ENCODE peak calls at places on chromosomes 6 and 20, in six cellular contexts. M is uterus, O is fibroblast of pulmonary artery, P is tibial artery, X is left ventricle myocardium inferior, N is prostate gland. V is an unnamed sample.

GRCh38 chr6:148746363-148747144 is at the start of gene UST:
- DNase-seq in P (peak), N (peak), X (peak), M (peak), O (peak), V (peak)

GRCh38 chr6:92892626-92893025 is 526.7 kb downstream of the EPHA7 start:
- DNase-seq in O (no peak), N (no peak), M (no peak), P (no peak), X (no peak), V (no peak)

GRCh38 chr20:32621914-32622584 is 36.9 kb upstream of the NOL4L start:
- DNase-seq in X (no peak), N (no peak), O (no peak), P (no peak), M (no peak), V (no peak)

GRCh38 chr20:42483694-42484303 is 705.9 kb downstream of the PTPRT start:
- DNase-seq in O (no peak), P (no peak), N (no peak), X (no peak), M (no peak), V (no peak)

GRCh38 chr6:63787021-63787420 is 151.4 kb downstream of the PHF3 start:
- DNase-seq in X (no peak), P (no peak), O (peak), M (no peak), N (no peak), V (peak)

GRCh38 chr20:6480328-6481030 is 287.0 kb upstream of the BMP2 start:
- DNase-seq in N (no peak), P (no peak), M (no peak), X (no peak), O (no peak), V (no peak)

GRCh38 chr6:9520417-9521151 is 894.3 kb downstream of the TFAP2A start:
- DNase-seq in P (no peak), N (no peak), X (no peak), O (peak), M (no peak), V (peak)

GRCh38 chr6:89323461-89324098 is 8.5 kb upstream of the GABRR2 start:
- DNase-seq in O (peak), P (no peak), M (no peak), N (no peak), X (no peak), V (no peak)

GRCh38 chr20:61263084-61263695 is 11.1 kb downstream of the CDH4 start:
- DNase-seq in M (no peak), O (peak), X (no peak), N (no peak), P (no peak), V (peak)

GRCh38 chr6:21061892-21062291 is 527.6 kb downstream of the CDKAL1 start:
- DNase-seq in N (no peak), O (no peak), X (no peak), P (no peak), M (no peak), V (no peak)

GRCh38 chr20:45016089-45016641 is 49.9 kb downstream of the STK4 start:
- DNase-seq in N (no peak), P (no peak), O (peak), X (no peak), M (no peak), V (peak)

GRCh38 chr20:23241416-23241815 is 109.2 kb upstream of the NXT1 start:
- DNase-seq in N (no peak), O (no peak), M (no peak), P (no peak), X (no peak), V (no peak)

GRCh38 chr6:109094351-109095035 is at the start of gene SESN1:
- DNase-seq in O (peak), X (peak), P (peak), N (peak), M (peak), V (peak)

GRCh38 chr6:109096198-109096597 is 891 bp downstream of the CEP57L1 start:
- DNase-seq in O (no peak), P (no peak), N (no peak), M (no peak), X (no peak), V (no peak)

GRCh38 chr6:109093732-109094131 is 914 bp downstream of the SESN1 start:
- DNase-seq in M (no peak), X (no peak), N (no peak), O (no peak), P (no peak), V (no peak)

GRCh38 chr6:109095821-109096084 is 446 bp downstream of the CEP57L1 start:
- DNase-seq in P (no peak), N (no peak), M (no peak), O (no peak), X (no peak), V (no peak)

GRCh38 chr6:109095036-109095820 is at the start of gene CEP57L1:
- DNase-seq in P (peak), O (peak), M (peak), N (peak), X (peak), V (peak)
- TF ChIP-seq CTCF in P (no peak), O (peak), M (peak), N (peak), X (no peak), V (peak)

GRCh38 chr6:155125916-155126315 is 130.8 kb downstream of the TIAM2 start:
- DNase-seq in P (no peak), M (no peak), X (no peak), N (no peak), O (no peak), V (peak)

GRCh38 chr6:155122199-155122950 is 127.3 kb downstream of the TIAM2 start:
- DNase-seq in P (no peak), N (no peak), M (no peak), X (no peak), O (no peak), V (no peak)

GRCh38 chr6:155123520-155123919 is 128.4 kb downstream of the TIAM2 start:
- DNase-seq in P (no peak), O (no peak), X (no peak), M (no peak), N (no peak), V (no peak)

GRCh38 chr6:155120034-155120433 is 124.9 kb downstream of the TIAM2 start:
- DNase-seq in N (no peak), M (no peak), P (no peak), X (no peak), O (no peak), V (no peak)

DNA sequence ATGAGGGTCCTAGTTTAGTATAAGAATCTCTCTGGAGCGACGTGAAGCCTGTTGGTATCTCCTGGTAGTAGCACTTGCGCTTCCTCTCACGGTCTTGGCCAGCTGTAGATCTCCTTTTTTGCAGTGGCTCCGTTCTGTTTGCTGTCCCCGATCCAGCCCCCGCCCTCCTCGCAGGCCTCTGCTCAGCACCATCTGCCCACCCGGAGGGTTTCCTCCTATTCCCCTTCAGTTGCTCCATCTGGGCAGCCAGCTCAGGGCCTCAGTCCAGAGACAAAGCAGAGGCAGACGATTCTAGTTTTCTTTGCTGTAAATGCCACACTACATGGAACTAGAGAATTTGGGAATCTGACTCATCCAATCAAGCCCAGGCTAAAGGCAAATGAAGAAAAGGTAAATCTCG is 126.6 kb downstream of the TIAM2 start:
- DNase-seq in M (no peak), N (no peak), X (no peak), P (no peak), O (no peak), V (peak)
- H3K4me3 ChIP-seq in M (no peak), N (no peak), X (peak), P (peak), O (no peak), V (peak)

GRCh38 chr6:150647051-150647450 is 47.4 kb downstream of the PLEKHG1 start:
- DNase-seq in M (no peak), P (no peak), N (no peak), O (no peak), X (no peak), V (no peak)
- TF ChIP-seq CTCF in M (no peak), P (no peak), N (no peak), O (no peak), X (no peak), V (no peak)

DNA sequence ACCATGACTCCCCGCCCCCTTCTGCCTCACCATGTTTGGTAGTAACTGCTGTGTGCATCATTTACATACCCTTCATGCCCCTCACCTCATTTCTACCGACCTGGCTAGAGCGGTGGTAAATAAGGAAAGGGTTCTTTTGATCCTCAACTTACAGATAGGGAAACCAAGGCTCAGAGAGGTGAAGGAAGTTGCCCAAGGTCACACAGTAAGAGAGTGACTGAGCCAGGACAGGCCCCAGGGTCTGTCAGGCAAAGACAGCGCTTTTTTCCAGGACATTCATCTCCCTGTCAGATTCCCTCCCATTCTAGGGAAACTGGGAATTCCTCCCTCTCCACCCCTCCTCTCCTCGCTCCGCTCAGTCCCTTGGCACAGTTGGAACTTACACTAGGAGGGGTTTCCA is 1.9 kb downstream of the VSTM2L start:
- DNase-seq in M (no peak), N (no peak), P (no peak), O (no peak), X (no peak), V (no peak)
- H3K4me3 ChIP-seq in M (no peak), N (no peak), P (no peak), O (no peak), X (no peak), V (no peak)

GRCh38 chr6:7087066-7087465 is 20.7 kb upstream of the RREB1 start:
- DNase-seq in X (no peak), M (no peak), P (no peak), O (peak), N (no peak), V (peak)
- TF ChIP-seq CTCF in X (peak), M (peak), P (peak), O (peak), N (peak), V (peak)

GRCh38 chr20:35739294-35740163 is 2.5 kb downstream of the RBM39 start:
- DNase-seq in P (no peak), M (no peak), N (no peak), X (no peak), O (peak), V (peak)
- H3K4me3 ChIP-seq in P (peak), M (peak), N (peak), X (peak), O (peak), V (peak)

GRCh38 chr6:138396709-138397108 is 7.3 kb upstream of the HEBP2 start:
- DNase-seq in O (no peak), X (no peak), M (no peak), N (no peak), P (no peak), V (no peak)

GRCh38 chr6:138400326-138400725 is 3.7 kb upstream of the HEBP2 start:
- DNase-seq in M (no peak), O (no peak), N (no peak), X (no peak), P (no peak), V (no peak)

GRCh38 chr6:138401960-138402832 is 1.8 kb upstream of the HEBP2 start:
- DNase-seq in O (no peak), M (no peak), N (no peak), P (no peak), X (no peak), V (no peak)

GRCh38 chr6:138393871-138394783 is 9.9 kb upstream of the HEBP2 start:
- DNase-seq in X (no peak), N (no peak), M (no peak), P (no peak), O (peak), V (no peak)

DNA sequence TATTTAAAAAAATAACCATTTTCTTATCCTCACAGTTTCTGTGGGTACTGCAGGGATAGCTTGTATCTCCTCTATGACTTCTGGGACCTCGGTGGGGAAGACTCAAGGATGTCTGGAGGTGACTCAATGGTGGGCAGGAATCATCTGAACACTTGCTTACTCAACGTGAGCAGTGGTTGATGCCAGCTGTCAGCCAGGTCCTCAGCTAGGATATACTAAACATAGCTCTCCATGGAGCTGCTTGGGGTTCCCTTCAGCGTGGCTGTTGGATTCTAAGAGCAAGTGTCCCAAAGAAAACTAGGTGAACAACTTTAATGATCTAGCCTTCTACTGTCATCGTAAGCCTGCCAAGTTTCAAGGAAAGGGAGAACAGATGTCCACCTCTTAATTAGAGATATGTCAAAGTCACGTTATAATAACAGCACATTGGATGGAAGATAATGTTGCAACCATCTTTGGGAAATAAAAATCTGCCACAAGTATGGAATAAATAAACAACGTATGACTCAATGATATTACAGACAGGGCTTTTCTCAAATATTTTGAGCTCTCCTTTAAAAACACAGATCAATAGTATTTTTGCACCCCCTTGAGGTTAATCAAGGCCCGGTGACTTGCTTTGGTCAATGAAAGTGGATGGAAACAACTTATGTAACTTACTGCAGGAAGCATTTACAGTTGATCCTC is 6.8 kb upstream of the HEBP2 start:
- DNase-seq in P (no peak), X (no peak), N (no peak), M (no peak), O (no peak), V (peak)
- TF ChIP-seq CTCF in P (no peak), X (no peak), N (no peak), M (no peak), O (no peak), V (no peak)